ENCODE peak calls at places on chromosome 14, in eight cellular contexts. B, J, R, L, K, Q, P and V are unnamed samples.

GRCh38 chr14:74841230-74842207 is 34.4 kb downstream of the PROX2 start:
- DNase-seq in B (no peak), K (no peak), P (no peak), Q (no peak), R (no peak), L (peak; percentile 33), J (no peak), V (no peak)

GRCh38 chr14:97523936-97524335 is 726.8 kb downstream of the VRK1 start:
- DNase-seq in K (no peak), J (no peak), P (no peak), R (no peak), Q (no peak), B (no peak), L (no peak), V (no peak)

GRCh38 chr14:52906141-52906601 is 44.7 kb downstream of the FERMT2 start:
- DNase-seq in Q (no peak), J (peak; percentile 96), R (no peak), B (no peak), L (no peak), P (no peak), K (peak; percentile 60), V (peak; percentile 80)

GRCh38 chr14:22012452-22012851 is 338.8 kb upstream of the OR4E1 start:
- DNase-seq in K (no peak), L (no peak), P (no peak), R (no peak), B (no peak), Q (no peak), J (no peak), V (no peak)

GRCh38 chr14:75979641-75980422 is 2.0 kb downstream of the TGFB3 start:
- DNase-seq in J (no peak), K (no peak), L (no peak), R (no peak), P (no peak), Q (no peak), B (no peak), V (no peak)

GRCh38 chr14:55458800-55459577 is 18.6 kb upstream of the TBPL2 start:
- DNase-seq in R (no peak), Q (no peak), L (no peak), J (peak; percentile 66), B (no peak), K (no peak), P (no peak), V (no peak)

GRCh38 chr14:32559048-32559447 is 229.9 kb downstream of the AKAP6 start:
- DNase-seq in R (no peak), J (no peak), K (no peak), P (no peak), B (no peak), L (no peak), Q (no peak), V (no peak)

GRCh38 chr14:101288436-101289229 is 272.7 kb upstream of the DIO3 start:
- DNase-seq in K (no peak), Q (no peak), L (no peak), J (no peak), B (peak; percentile 46), R (no peak), P (no peak), V (no peak)

GRCh38 chr14:72714094-72714493 is 179.8 kb downstream of the DPF3 start:
- DNase-seq in Q (no peak), J (no peak), R (no peak), K (no peak), B (no peak), L (peak; percentile 8), P (no peak), V (no peak)

GRCh38 chr14:65356327-65356836 is 56.1 kb upstream of the FUT8 start:
- DNase-seq in B (no peak), K (peak; percentile 34), J (peak; percentile 99), P (no peak), L (no peak), R (no peak), Q (no peak), V (peak; percentile 53)

GRCh38 chr14:93536945-93537344 is 106.2 kb downstream of the UNC79 start:
- DNase-seq in Q (no peak), R (no peak), K (no peak), J (peak; percentile 41), B (no peak), L (no peak), P (no peak), V (no peak)

GRCh38 chr14:60249321-60250251 is 565 bp downstream of the PPM1A start:
- DNase-seq in J (peak; percentile 70), Q (peak; percentile 54), L (peak; percentile 29), P (peak; percentile 78), B (peak; percentile 85), R (peak; percentile 71), K (no peak), V (no peak)